ENCODE peak calls at places on chromosomes 6 and 20, in five cellular contexts. E is SK-MEL-5, O is pons, K is ovary, M is IMR-90. X is an unnamed sample.

GRCh38 chr6:79570802-79571367 is 33.7 kb upstream of the LCA5 start:
- DNase-seq in O (peak; percentile 64), E (peak; percentile 50), K (no peak), M (peak; percentile 48), X (peak; percentile 28)

GRCh38 chr6:166419268-166419667 is 36.5 kb upstream of the MPC1 start:
- DNase-seq in M (peak; percentile 47), O (no peak), E (no peak), K (peak; percentile 10), X (no peak)

GRCh38 chr6:52512199-52512598 is 64.7 kb downstream of the TRAM2 start:
- DNase-seq in E (no peak), K (peak; percentile 70), O (peak; percentile 9), M (peak; percentile 88), X (peak; percentile 79)

GRCh38 chr6:25263602-25264001 is 15.6 kb upstream of the CARMIL1 start:
- DNase-seq in E (no peak), M (peak; percentile 40), O (no peak), K (no peak), X (peak; percentile 53)

GRCh38 chr6:14440215-14440890 is 322.8 kb downstream of the CD83 start:
- DNase-seq in M (peak; percentile 4), O (no peak), E (no peak), K (no peak), X (no peak)

GRCh38 chr20:53878262-53879047 is 191.9 kb downstream of the BCAS1 start:
- DNase-seq in O (no peak), M (no peak), K (no peak), E (no peak), X (no peak)

GRCh38 chr6:126127662-126128061 is 141.3 kb downstream of the TRMT11 start:
- DNase-seq in E (peak; percentile 41), O (no peak), K (no peak), M (no peak), X (no peak)

GRCh38 chr6:116217069-116217468 is 36.8 kb downstream of the TSPYL4 start:
- DNase-seq in O (peak; percentile 67), E (peak; percentile 74), K (no peak), M (peak; percentile 52), X (peak; percentile 43)

GRCh38 chr6:70221025-70221714 is 81.7 kb downstream of the COL9A1 start:
- DNase-seq in K (no peak), M (peak; percentile 20), O (peak; percentile 57), E (peak; percentile 45), X (peak; percentile 18)

GRCh38 chr6:8131265-8131897 is 29.0 kb upstream of the EEF1E1 start:
- DNase-seq in K (no peak), E (peak; percentile 90), O (peak; percentile 71), M (peak; percentile 70), X (peak; percentile 77)